ENCODE peak calls at places on chromosomes 6 and 20, in four cellular contexts. W is NCI-H2081, A is amniotic stem cell, I is Peyer's patch. S is an unnamed sample.
A peak's percentile ranks its signal among the peaks of the same experiment; 100 is the strongest.

GRCh38 chr6:31081872-31082271 is 30.5 kb downstream of the C6orf15 start:
- DNase-seq in W (no peak), A (no peak), I (no peak), S (no peak)

GRCh38 chr6:148379966-148380653 is 37.5 kb downstream of the SASH1 start:
- DNase-seq in I (no peak), W (no peak), A (no peak), S (no peak)

GRCh38 chr6:19697744-19698290 is 139.4 kb upstream of the ID4 start:
- DNase-seq in W (no peak), I (no peak), A (peak; percentile 53), S (peak; percentile 85)

GRCh38 chr6:43671801-43672690 is 15.5 kb downstream of the MRPS18A start:
- DNase-seq in A (no peak), I (no peak), W (no peak), S (peak; percentile 33)

GRCh38 chr6:151301547-151301946 is 61.8 kb downstream of the AKAP12 start:
- DNase-seq in I (no peak), W (no peak), A (no peak), S (no peak)

GRCh38 chr20:45459606-45460005 is 9.9 kb upstream of the WFDC2 start:
- DNase-seq in A (no peak), I (no peak), W (no peak), S (peak; percentile 12)

GRCh38 chr6:16239090-16239797 is 857 bp downstream of the GMPR start:
- DNase-seq in W (peak; percentile 69), I (peak; percentile 64), A (no peak), S (no peak)

GRCh38 chr6:170096803-170097504 is 193.9 kb downstream of the DLL1 start:
- DNase-seq in W (no peak), A (no peak), I (no peak), S (no peak)

GRCh38 chr20:53654932-53655674 is 61.5 kb upstream of the ZNF217 start:
- DNase-seq in I (no peak), W (no peak), A (no peak), S (no peak)

GRCh38 chr20:53581444-53582311 is 12.0 kb downstream of the ZNF217 start:
- DNase-seq in A (no peak), I (no peak), W (no peak), S (no peak)

GRCh38 chr6:31358302-31358701 is 1.3 kb upstream of the HLA-B start:
- DNase-seq in W (no peak), A (no peak), I (no peak), S (no peak)

GRCh38 chr20:53925651-53926401 is 144.6 kb downstream of the BCAS1 start:
- DNase-seq in W (no peak), I (no peak), A (no peak), S (no peak)

GRCh38 chr6:10404799-10405524 is 9.9 kb downstream of the TFAP2A start:
- DNase-seq in A (no peak), W (peak; percentile 50), I (no peak), S (no peak)

GRCh38 chr6:56932891-56933473 is 21.9 kb upstream of the BEND6 start:
- DNase-seq in A (no peak), W (no peak), I (no peak), S (no peak)

GRCh38 chr20:16662462-16662861 is 67.4 kb upstream of the SNRPB2 start:
- DNase-seq in A (no peak), I (no peak), W (no peak), S (no peak)

GRCh38 chr20:48754269-48754668 is 73.5 kb downstream of the PREX1 start:
- DNase-seq in W (peak; percentile 70), A (no peak), I (no peak), S (no peak)

GRCh38 chr20:3901028-3901746 is 12.0 kb downstream of the PANK2 start:
- DNase-seq in A (no peak), I (no peak), W (no peak), S (no peak)

GRCh38 chr20:8156603-8157079 is 24.6 kb downstream of the PLCB1 start:
- DNase-seq in A (peak; percentile 13), I (no peak), W (peak; percentile 75), S (peak; percentile 39)

GRCh38 chr6:10000461-10000992 is 414.3 kb downstream of the TFAP2A start:
- DNase-seq in W (no peak), A (no peak), I (no peak), S (no peak)

GRCh38 chr20:57350086-57350710 is 857 bp upstream of the RAE1 start:
- DNase-seq in W (no peak), A (no peak), I (no peak), S (peak; percentile 77)